ENCODE peak calls at places on chromosomes 11 and 22, in ten cellular contexts. J is A549, V is foreskin fibroblast, Y is cardiac muscle cell, O is skeletal muscle cell, L is substantia nigra, G is nucleus accumbens, D is H7, E is GM10248, T is fibroblast of villous mesenchyme. R is an unnamed sample.

GRCh38 chr22:44802956-44803355 is 50.6 kb downstream of the ARHGAP8 start:
- DNase-seq in J (no peak), V (no peak), Y (no peak), O (no peak), L (no peak), G (no peak), D (no peak), E (no peak), T (no peak), R (no peak)

GRCh38 chr11:33195391-33196190 is 34.3 kb upstream of the CSTF3 start:
- DNase-seq in J (no peak), V (peak), Y (no peak), O (no peak), L (no peak), G (no peak), D (no peak), E (no peak), T (peak), R (no peak)

GRCh38 chr11:63490551-63491239 is at the start of gene PLAAT5:
- DNase-seq in J (no peak), V (peak), Y (peak), O (no peak), L (no peak), G (peak), D (peak), E (no peak), T (peak), R (no peak)

GRCh38 chr11:110450246-110450645 is 20.5 kb downstream of the FDX1 start:
- DNase-seq in J (no peak), V (no peak), Y (no peak), O (no peak), L (no peak), G (no peak), D (no peak), E (no peak), T (no peak), R (no peak)

GRCh38 chr22:40666151-40666848 is 13.0 kb upstream of the MCHR1 start:
- DNase-seq in J (no peak), V (peak), Y (peak), O (peak), L (peak), G (no peak), D (no peak), E (no peak), T (no peak), R (peak)

GRCh38 chr22:25136953-25137576 is 62.6 kb upstream of the CRYBB3 start:
- DNase-seq in J (no peak), V (no peak), Y (no peak), O (no peak), L (no peak), G (no peak), D (no peak), E (no peak), T (no peak), R (no peak)

GRCh38 chr11:75476716-75477613 is 44.0 kb upstream of the KLHL35 start:
- DNase-seq in J (no peak), V (no peak), Y (no peak), O (no peak), L (no peak), G (no peak), D (no peak), E (no peak), T (peak), R (no peak)

GRCh38 chr22:37633082-37633692 is 6.3 kb upstream of the SH3BP1 start:
- DNase-seq in J (no peak), V (no peak), Y (no peak), O (no peak), L (no peak), G (no peak), D (no peak), E (peak), T (no peak), R (no peak)

GRCh38 chr11:118152552-118153471 is at the start of gene SCN4B:
- DNase-seq in J (peak), V (peak), Y (peak), O (no peak), L (peak), G (peak), D (peak), E (peak), T (peak), R (peak)

GRCh38 chr22:41798736-41799135 is 1.7 kb upstream of the CCDC134 start:
- DNase-seq in J (no peak), V (no peak), Y (no peak), O (no peak), L (no peak), G (no peak), D (no peak), E (no peak), T (no peak), R (no peak)

GRCh38 chr11:61850687-61851086 is 22.6 kb downstream of the FADS2 start:
- DNase-seq in J (no peak), V (no peak), Y (no peak), O (no peak), L (no peak), G (no peak), D (no peak), E (no peak), T (no peak), R (no peak)

GRCh38 chr11:47606731-47607130 is 12.5 kb upstream of the C1QTNF4 start:
- DNase-seq in J (no peak), V (peak), Y (peak), O (peak), L (no peak), G (no peak), D (peak), E (no peak), T (peak), R (no peak)

GRCh38 chr11:9947231-9947864 is 283.5 kb downstream of the SWAP70 start:
- DNase-seq in J (no peak), V (no peak), Y (no peak), O (no peak), L (no peak), G (no peak), D (no peak), E (no peak), T (no peak), R (no peak)

GRCh38 chr22:19942886-19943664 is 1.5 kb upstream of the TXNRD2 start:
- DNase-seq in J (no peak), V (peak), Y (peak), O (peak), L (no peak), G (no peak), D (peak), E (peak), T (peak), R (peak)

GRCh38 chr22:39530692-39531331 is 1.7 kb downstream of the RPS19BP1 start:
- DNase-seq in J (no peak), V (peak), Y (peak), O (no peak), L (no peak), G (no peak), D (peak), E (no peak), T (peak), R (peak)

GRCh38 chr11:78825531-78825930 is 250.9 kb upstream of the NARS2 start:
- DNase-seq in J (no peak), V (peak), Y (no peak), O (no peak), L (no peak), G (no peak), D (no peak), E (no peak), T (no peak), R (no peak)

GRCh38 chr11:134372961-134373360 is 39.1 kb downstream of the B3GAT1 start:
- DNase-seq in J (no peak), V (no peak), Y (no peak), O (no peak), L (no peak), G (no peak), D (no peak), E (no peak), T (no peak), R (no peak)

GRCh38 chr11:10920205-10920604 is 62.4 kb upstream of the ZBED5 start:
- DNase-seq in J (no peak), V (peak), Y (no peak), O (peak), L (no peak), G (no peak), D (no peak), E (no peak), T (peak), R (no peak)

GRCh38 chr11:83061883-83062282 is 9.8 kb downstream of the RAB30 start:
- DNase-seq in J (no peak), V (no peak), Y (no peak), O (no peak), L (no peak), G (no peak), D (no peak), E (peak), T (no peak), R (no peak)

GRCh38 chr11:126993599-126993998 is 7.0 kb downstream of the KIRREL3 start:
- DNase-seq in J (no peak), V (peak), Y (no peak), O (no peak), L (no peak), G (no peak), D (no peak), E (no peak), T (peak), R (no peak)

GRCh38 chr11:133078591-133079179 is 453.6 kb downstream of the OPCML start:
- DNase-seq in J (peak), V (peak), Y (peak), O (no peak), L (no peak), G (peak), D (peak), E (peak), T (peak), R (no peak)

GRCh38 chr11:18594999-18595749 is 4.4 kb upstream of the MISFA start:
- DNase-seq in J (no peak), V (peak), Y (no peak), O (peak), L (no peak), G (no peak), D (no peak), E (no peak), T (no peak), R (no peak)

GRCh38 chr11:45161252-45162063 is 15.0 kb downstream of the PRDM11 start:
- DNase-seq in J (no peak), V (no peak), Y (no peak), O (no peak), L (no peak), G (no peak), D (no peak), E (no peak), T (no peak), R (no peak)

GRCh38 chr11:98565311-98565710 is 455.4 kb upstream of the CNTN5 start:
- DNase-seq in J (no peak), V (no peak), Y (no peak), O (no peak), L (no peak), G (no peak), D (no peak), E (no peak), T (no peak), R (no peak)

GRCh38 chr22:45548991-45549736 is 46.5 kb downstream of the FBLN1 start:
- DNase-seq in J (peak), V (peak), Y (peak), O (peak), L (no peak), G (no peak), D (peak), E (no peak), T (peak), R (peak)

GRCh38 chr22:45318558-45319318 is 9.0 kb downstream of the FAM118A start:
- DNase-seq in J (no peak), V (no peak), Y (no peak), O (no peak), L (no peak), G (no peak), D (no peak), E (peak), T (peak), R (peak)

GRCh38 chr11:83713701-83714100 is 427.5 kb upstream of the CCDC90B start:
- DNase-seq in J (no peak), V (peak), Y (no peak), O (peak), L (no peak), G (no peak), D (no peak), E (no peak), T (peak), R (peak)

GRCh38 chr22:29049655-29050263 is 11.9 kb downstream of the C22orf31 start:
- DNase-seq in J (no peak), V (no peak), Y (no peak), O (no peak), L (no peak), G (no peak), D (peak), E (no peak), T (no peak), R (no peak)

GRCh38 chr11:73645570-73645969 is 811 bp upstream of the PLEKHB1 start:
- DNase-seq in J (no peak), V (no peak), Y (no peak), O (no peak), L (no peak), G (no peak), D (peak), E (no peak), T (no peak), R (no peak)

GRCh38 chr11:119616586-119617342 is 112.2 kb downstream of the NECTIN1 start:
- DNase-seq in J (no peak), V (no peak), Y (no peak), O (no peak), L (no peak), G (no peak), D (peak), E (no peak), T (peak), R (no peak)

GRCh38 chr22:24510694-24511625 is 15.8 kb downstream of the UPB1 start:
- DNase-seq in J (no peak), V (peak), Y (peak), O (no peak), L (no peak), G (no peak), D (no peak), E (no peak), T (peak), R (peak)

GRCh38 chr11:14300661-14301304 is 58.2 kb downstream of the RRAS2 start:
- DNase-seq in J (peak), V (peak), Y (peak), O (no peak), L (peak), G (peak), D (peak), E (peak), T (peak), R (peak)

GRCh38 chr11:106875013-106875412 is 143.3 kb downstream of the GUCY1A2 start:
- DNase-seq in J (no peak), V (peak), Y (no peak), O (no peak), L (no peak), G (no peak), D (no peak), E (no peak), T (no peak), R (no peak)

GRCh38 chr11:86167499-86168161 is 76.9 kb upstream of the EED start:
- DNase-seq in J (no peak), V (no peak), Y (no peak), O (no peak), L (no peak), G (no peak), D (no peak), E (no peak), T (no peak), R (no peak)

GRCh38 chr11:111829185-111829968 is 42.0 kb downstream of the ALG9 start:
- DNase-seq in J (no peak), V (no peak), Y (no peak), O (no peak), L (no peak), G (no peak), D (no peak), E (peak), T (no peak), R (no peak)